ENCODE peak calls at places on chromosome 1, in six cellular contexts. G is hypothalamus; E is NT2/D1; P is H7; C is central memory CD4-positive, alpha-beta T cell; B is caudate nucleus. H is an unnamed sample.

GRCh38 chr1:38758824-38759223 is 100.7 kb downstream of the RRAGC start:
- DNase-seq in G (no peak), E (no peak), P (no peak), C (no peak), B (peak), H (no peak)

GRCh38 chr1:164588388-164589341 is 29.7 kb downstream of the PBX1 start:
- DNase-seq in G (peak), E (no peak), P (no peak), C (no peak), B (peak), H (no peak)

GRCh38 chr1:240415532-240415931 is 196.4 kb downstream of the GREM2 start:
- DNase-seq in G (no peak), E (no peak), P (no peak), C (no peak), B (no peak), H (no peak)

GRCh38 chr1:54596756-54597155 is 26.6 kb downstream of the FAM151A start:
- DNase-seq in G (no peak), E (no peak), P (no peak), C (no peak), B (no peak), H (no peak)

GRCh38 chr1:42877380-42877779 is 31.0 kb downstream of the ZNF691 start:
- DNase-seq in G (no peak), E (no peak), P (peak), C (no peak), B (no peak), H (no peak)

GRCh38 chr1:39926820-39927219 is 25.1 kb upstream of the MYCL start:
- DNase-seq in G (no peak), E (no peak), P (no peak), C (no peak), B (no peak), H (no peak)

GRCh38 chr1:160877221-160877620 is 7.8 kb downstream of the ITLN1 start:
- DNase-seq in G (no peak), E (no peak), P (peak), C (peak), B (no peak), H (no peak)

GRCh38 chr1:184260382-184260781 is 126.4 kb upstream of the C1orf21 start:
- DNase-seq in G (no peak), E (no peak), P (no peak), C (no peak), B (no peak), H (no peak)

GRCh38 chr1:230084408-230085177 is 17.6 kb downstream of the GALNT2 start:
- DNase-seq in G (no peak), E (no peak), P (peak), C (no peak), B (no peak), H (peak)

GRCh38 chr1:118944133-118944532 is 44.0 kb downstream of the TBX15 start:
- DNase-seq in G (no peak), E (no peak), P (no peak), C (no peak), B (no peak), H (no peak)

GRCh38 chr1:35192056-35192852 is 691 bp downstream of the SFPQ start:
- DNase-seq in G (peak), E (peak), P (peak), C (peak), B (peak), H (peak)

H was measured in activated T-helper 9 cell treated with anti-CD3 and anti-CD28 coated beads, Interleukin-2, amount 50 U/mL, for 16 hours.